ENCODE peak calls at places on chromosomes 16 and 17, in six cellular contexts. U is HCT116; C is Panc1; H is prostate gland; S is psoas muscle; A is CD8-positive, alpha-beta T cell. G is an unnamed sample. For H3K9me3, the result is how much of the 10 kb centered on the place peaks cover.

GRCh38 chr17:41547921-41548843 is 20.1 kb upstream of the KRT19 start:
- DNase-seq in H (peak), A (no peak), S (peak), C (peak), U (peak), G (no peak)

GRCh38 chr16:57657228-57657627 is 10.9 kb upstream of the ADGRG3 start:
- DNase-seq in S (no peak), U (no peak), C (no peak), A (no peak), H (no peak), G (no peak)

GRCh38 chr16:68995011-68995504 is 110.4 kb upstream of the HAS3 start:
- DNase-seq in U (peak), A (no peak), H (peak), C (no peak), S (no peak), G (no peak)

GRCh38 chr17:31834448-31834847 is 24.6 kb downstream of the COPRS start:
- DNase-seq in S (no peak), A (no peak), U (no peak), H (no peak), C (no peak), G (no peak)

GRCh38 chr17:6448473-6448872 is 4.2 kb downstream of the PIMREG start:
- DNase-seq in S (no peak), A (no peak), H (no peak), C (no peak), U (no peak), G (no peak)

GRCh38 chr16:50733468-50733867 is 8.4 kb upstream of the CYLD start:
- DNase-seq in S (no peak), U (no peak), H (no peak), A (peak), C (no peak), G (no peak)

GRCh38 chr17:46063239-46063638 is 64.2 kb downstream of the STH start:
- DNase-seq in H (no peak), U (peak), A (no peak), S (no peak), C (no peak), G (no peak)

GRCh38 chr16:30051518-30051917 is 14.0 kb upstream of the ALDOA start:
- DNase-seq in A (no peak), C (no peak), H (no peak), S (no peak), U (no peak), G (no peak)

GRCh38 chr16:12178251-12178990 is 201.9 kb downstream of the SNX29 start:
- DNase-seq in U (no peak), C (no peak), S (peak), A (no peak), H (no peak), G (no peak)

GRCh38 chr17:14940946-14941280 is 324.2 kb downstream of the PMP22 start:
- DNase-seq in S (no peak), U (no peak), H (no peak), A (no peak), C (no peak), G (no peak)

GRCh38 chr17:41959336-41960095 is 7.1 kb upstream of the CNP start:
- DNase-seq in U (peak), H (no peak), A (no peak), C (no peak), S (no peak), G (no peak)

GRCh38 chr17:40828454-40829039 is 6.1 kb upstream of the KRT10 start:
- DNase-seq in S (no peak), H (no peak), U (no peak), C (no peak), A (no peak), G (no peak)

GRCh38 chr17:42459983-42460300 is 1.3 kb downstream of the ATP6V0A1 start:
- DNase-seq in A (no peak), S (no peak), U (no peak), C (no peak), H (no peak), G (no peak)

GRCh38 chr16:53022374-53022773 is 30.3 kb downstream of the CHD9NB start:
- DNase-seq in C (peak), U (peak), H (peak), S (no peak), A (no peak), G (no peak)

GRCh38 chr17:74466111-74466784 is at the start of gene CD300A:
- DNase-seq in S (peak), U (no peak), C (no peak), A (peak), H (no peak), G (no peak)

GRCh38 chr17:19646788-19647696 is 1.5 kb upstream of the ALDH3A2 start:
- DNase-seq in C (no peak), U (peak), S (no peak), H (no peak), A (no peak), G (no peak)

GRCh38 chr17:21376585-21376834 is 353 bp downstream of the KCNJ12 start:
- DNase-seq in U (no peak), S (no peak), H (no peak), C (no peak), A (no peak), G (no peak)

GRCh38 chr17:71760062-71760720 is 360.6 kb upstream of the SOX9 start:
- DNase-seq in S (no peak), H (no peak), A (no peak), C (no peak), U (no peak), G (no peak)

GRCh38 chr17:7393613-7394451 is 493 bp downstream of the PLSCR3 start:
- DNase-seq in A (no peak), H (no peak), U (no peak), S (no peak), C (no peak), G (peak)

GRCh38 chr16:81832801-81833547 is 53.9 kb downstream of the PLCG2 start:
- DNase-seq in S (no peak), U (no peak), C (no peak), A (no peak), H (no peak), G (no peak)

GRCh38 chr17:77407321-77408277 is 266.8 kb downstream of the SEC14L1 start:
- DNase-seq in C (no peak), A (no peak), H (no peak), U (no peak), S (no peak), G (no peak)
- H3K27ac ChIP-seq in C (peak), A (no peak), H (peak), U (no peak), S (no peak), G (peak)

GRCh38 chr17:4856937-4857314 is 23.8 kb downstream of the MINK1 start:
- DNase-seq in A (no peak), S (no peak), C (no peak), H (no peak), U (no peak), G (no peak)
- TF ChIP-seq CTCF in A (no peak), S (no peak), C (no peak), H (no peak), U (no peak), G (no peak)

GRCh38 chr16:79863128-79864031 is 262.8 kb upstream of the MAF start:
- DNase-seq in H (no peak), A (no peak), C (no peak), S (no peak), U (no peak), G (no peak)
- H3K9me3 ChIP-seq in H (under half), A (under half), C (under half), S (under half), U (under half), G (under half)

GRCh38 chr16:85514601-85515318 is 98.4 kb upstream of the GSE1 start:
- DNase-seq in A (no peak), H (peak), S (peak), U (peak), C (peak), G (no peak)
- H3K27ac ChIP-seq in A (no peak), H (peak), S (peak), U (peak), C (peak), G (no peak)

GRCh38 chr17:79126139-79126538 is 51.5 kb downstream of the ENGASE start:
- DNase-seq in H (peak), S (no peak), A (no peak), C (no peak), U (no peak), G (no peak)
- TF ChIP-seq CTCF in H (peak), S (peak), A (no peak), C (no peak), U (peak), G (no peak)

GRCh38 chr16:35142809-35143192 is 1683.4 kb downstream of the TP53TG3F start:
- DNase-seq in A (no peak), S (no peak), U (no peak), C (no peak), H (no peak), G (no peak)

GRCh38 chr16:35142147-35142808 is 1682.9 kb downstream of the TP53TG3F start:
- DNase-seq in S (no peak), H (no peak), A (peak), C (no peak), U (no peak), G (no peak)

GRCh38 chr16:35144212-35144932 is 1685.0 kb downstream of the TP53TG3F start:
- DNase-seq in U (no peak), S (no peak), A (no peak), C (no peak), H (no peak), G (no peak)

GRCh38 chr16:35140293-35140986 is 1681.0 kb downstream of the TP53TG3F start:
- DNase-seq in A (peak), S (no peak), C (no peak), H (no peak), U (no peak), G (no peak)

DNA sequence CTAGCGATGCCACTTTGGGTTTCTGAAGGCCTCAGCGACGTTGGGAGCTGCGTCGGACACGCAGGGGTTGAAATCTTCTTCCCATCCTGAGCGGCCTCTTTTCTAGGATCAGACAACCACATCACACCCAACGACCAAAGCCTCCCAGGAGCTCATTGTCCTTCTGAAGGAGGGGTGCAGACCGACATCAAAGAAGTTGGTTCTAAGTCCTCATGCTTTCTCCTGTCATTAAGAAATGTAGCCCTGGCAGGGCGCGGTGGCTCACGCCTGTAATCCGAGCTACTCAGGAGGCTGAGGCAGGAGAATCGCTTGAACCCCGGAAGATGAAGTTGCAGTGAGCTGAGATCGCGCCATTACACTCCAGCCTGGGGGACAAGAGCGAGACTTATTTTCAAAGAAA is 1681.9 kb downstream of the TP53TG3F start:
- DNase-seq in U (no peak), S (no peak), A (peak), C (no peak), H (no peak), G (no peak)
- H3K9me3 ChIP-seq in U (under half), S (under half), A (under half), C (under half), H (under half), G (under half)

DNA sequence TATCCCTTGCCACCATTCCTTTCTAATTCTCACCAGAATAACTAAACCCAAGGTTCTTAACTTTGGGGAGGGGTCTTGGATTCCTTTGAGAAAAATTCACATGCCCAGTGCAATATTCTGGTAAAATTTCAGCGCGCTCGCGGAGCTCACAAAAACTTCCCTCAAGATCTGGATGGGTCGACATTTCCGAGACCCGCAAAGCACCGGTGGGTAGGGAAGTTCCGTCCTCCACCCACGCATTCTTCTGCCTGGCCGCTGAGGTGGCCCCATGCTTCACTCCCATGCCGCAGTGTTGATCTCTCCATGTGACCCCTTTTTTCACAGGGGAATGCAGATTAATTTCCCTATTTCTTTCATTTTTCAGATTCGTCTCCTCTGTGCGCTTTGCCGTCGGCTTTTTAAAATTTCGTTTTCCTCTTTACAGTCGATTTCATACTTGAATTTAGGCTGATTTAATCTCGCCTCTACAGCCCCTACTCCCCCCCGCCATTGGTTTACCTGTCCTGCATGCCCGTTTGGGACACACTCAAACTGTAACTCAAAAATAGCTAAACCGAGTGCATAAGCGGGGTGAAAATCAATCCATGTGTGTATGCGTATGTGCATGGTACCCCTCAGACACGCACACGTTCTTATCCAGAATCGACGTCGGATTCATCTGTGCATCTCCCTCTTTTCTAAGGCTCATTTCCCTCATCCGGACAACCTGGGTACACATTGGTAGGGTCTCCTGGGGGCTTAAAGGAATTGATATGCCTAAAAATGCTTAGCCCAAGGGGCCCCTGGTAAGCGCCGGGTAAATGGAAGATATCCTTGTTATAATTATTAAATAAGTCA is 1.4 kb upstream of the SP6 start:
- DNase-seq in A (no peak), S (no peak), C (no peak), U (no peak), H (no peak), G (no peak)
- H3K27ac ChIP-seq in A (no peak), S (no peak), C (no peak), U (no peak), H (no peak), G (no peak)

DNA sequence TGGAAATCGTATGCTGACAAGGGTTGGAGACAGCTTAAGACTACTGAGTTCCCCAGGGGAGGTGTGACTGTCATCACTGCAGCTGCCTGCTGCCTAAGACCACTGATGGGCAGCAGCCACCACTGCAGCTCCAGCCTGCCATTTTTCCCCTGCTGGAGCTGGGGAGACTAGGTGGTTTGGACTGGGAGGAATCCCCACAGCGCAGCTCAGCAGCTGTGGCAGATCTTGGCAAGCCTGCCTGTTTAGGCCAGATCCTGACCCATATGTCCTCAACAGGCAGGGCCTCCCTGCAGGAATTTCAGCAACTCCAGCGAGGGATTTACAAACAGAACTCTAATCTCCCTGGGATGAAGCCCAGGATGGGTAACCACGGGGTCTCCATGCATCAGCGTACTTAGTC is 356.4 kb upstream of the TOM1L1 start:
- DNase-seq in C (no peak), S (no peak), U (no peak), H (no peak), A (no peak), G (no peak)
- TF ChIP-seq CTCF in C (no peak), S (no peak), U (no peak), H (no peak), A (no peak), G (no peak)